ENCODE peak calls at places on chromosomes 16 and 17, in six cellular contexts. V is GM23248, T is fibroblast of mammary gland, K is AG04449, U is astrocyte of the cerebellum, S is heart right ventricle. C is an unnamed sample.
A peak's percentile ranks its signal among the peaks of the same experiment; 100 is the strongest.

GRCh38 chr16:27982184-27982583 is 81.3 kb downstream of the GSG1L start:
- DNase-seq in S (no peak), U (no peak), K (no peak), T (no peak), V (no peak), C (no peak)

GRCh38 chr16:3999479-3999868 is 116.8 kb downstream of the ADCY9 start:
- DNase-seq in U (peak; percentile 41), V (peak; percentile 84), T (peak; percentile 71), K (no peak), S (peak; percentile 63), C (no peak)

GRCh38 chr16:67672739-67673662 is 6.4 kb downstream of the C16orf86 start:
- DNase-seq in S (peak; percentile 66), T (peak; percentile 74), K (peak; percentile 14), V (peak; percentile 87), U (peak; percentile 44), C (no peak)

GRCh38 chr16:50395763-50396710 is 27.2 kb upstream of the BRD7 start:
- DNase-seq in S (no peak), U (no peak), V (no peak), K (no peak), T (no peak), C (no peak)

GRCh38 chr17:43736389-43736788 is 22.2 kb downstream of the SOST start:
- DNase-seq in S (no peak), T (no peak), U (no peak), K (no peak), V (peak; percentile 53), C (no peak)

GRCh38 chr17:29597361-29598172 is 4.6 kb downstream of the ANKRD13B start:
- DNase-seq in T (no peak), V (no peak), U (no peak), K (no peak), S (no peak), C (no peak)

GRCh38 chr17:74176546-74177001 is 26.9 kb upstream of the RPL38 start:
- DNase-seq in U (peak; percentile 34), S (peak; percentile 44), T (peak; percentile 61), K (no peak), V (peak; percentile 78), C (no peak)

GRCh38 chr16:87622756-87623319 is 20.5 kb downstream of the JPH3 start:
- DNase-seq in T (no peak), K (no peak), U (no peak), S (no peak), V (no peak), C (no peak)

GRCh38 chr16:67013823-67014640 is 14.9 kb upstream of the CBFB start:
- DNase-seq in S (peak; percentile 90), T (peak; percentile 47), U (no peak), V (peak; percentile 84), K (no peak), C (peak; percentile 95)

GRCh38 chr16:70252355-70252988 is 732 bp upstream of the EXOSC6 start:
- DNase-seq in V (peak; percentile 52), T (peak; percentile 28), U (no peak), K (no peak), S (no peak), C (no peak)

GRCh38 chr17:74502866-74503265 is 28.4 kb downstream of the CD300LB start:
- DNase-seq in T (peak; percentile 9), K (no peak), U (no peak), S (no peak), V (no peak), C (no peak)

GRCh38 chr16:75591001-75591852 is 25.0 kb downstream of the GABARAPL2 start:
- DNase-seq in U (peak; percentile 53), K (peak; percentile 36), T (peak; percentile 75), S (peak; percentile 45), V (peak; percentile 93), C (no peak)

GRCh38 chr17:47720196-47720595 is 12.8 kb upstream of the TBX21 start:
- DNase-seq in K (no peak), S (no peak), U (no peak), T (no peak), V (no peak), C (no peak)

GRCh38 chr17:43219001-43219400 is 7.3 kb downstream of the TMEM106A start:
- DNase-seq in T (no peak), K (no peak), S (no peak), U (no peak), V (no peak), C (no peak)

GRCh38 chr17:63961355-63962207 is 11.1 kb downstream of the SCN4A start:
- DNase-seq in U (no peak), V (peak; percentile 85), K (no peak), T (peak; percentile 78), S (peak; percentile 74), C (peak; percentile 80)

GRCh38 chr17:34110315-34110714 is 144.8 kb upstream of the CCL2 start:
- DNase-seq in S (no peak), U (no peak), K (no peak), V (no peak), T (no peak), C (no peak)

GRCh38 chr17:245611-246010 is 64.2 kb upstream of the DOC2B start:
- DNase-seq in V (no peak), S (no peak), T (no peak), K (no peak), U (no peak), C (no peak)

GRCh38 chr16:10959161-10959560 is 14.8 kb downstream of the CLEC16A start:
- DNase-seq in U (no peak), S (no peak), T (peak; percentile 56), K (no peak), V (no peak), C (no peak)
- H3K4me3 ChIP-seq in U (no peak overlapping the region), S (no peak overlapping the region), T (no peak overlapping the region), K (no peak overlapping the region), V (no peak overlapping the region), C (no peak overlapping the region)

DNA sequence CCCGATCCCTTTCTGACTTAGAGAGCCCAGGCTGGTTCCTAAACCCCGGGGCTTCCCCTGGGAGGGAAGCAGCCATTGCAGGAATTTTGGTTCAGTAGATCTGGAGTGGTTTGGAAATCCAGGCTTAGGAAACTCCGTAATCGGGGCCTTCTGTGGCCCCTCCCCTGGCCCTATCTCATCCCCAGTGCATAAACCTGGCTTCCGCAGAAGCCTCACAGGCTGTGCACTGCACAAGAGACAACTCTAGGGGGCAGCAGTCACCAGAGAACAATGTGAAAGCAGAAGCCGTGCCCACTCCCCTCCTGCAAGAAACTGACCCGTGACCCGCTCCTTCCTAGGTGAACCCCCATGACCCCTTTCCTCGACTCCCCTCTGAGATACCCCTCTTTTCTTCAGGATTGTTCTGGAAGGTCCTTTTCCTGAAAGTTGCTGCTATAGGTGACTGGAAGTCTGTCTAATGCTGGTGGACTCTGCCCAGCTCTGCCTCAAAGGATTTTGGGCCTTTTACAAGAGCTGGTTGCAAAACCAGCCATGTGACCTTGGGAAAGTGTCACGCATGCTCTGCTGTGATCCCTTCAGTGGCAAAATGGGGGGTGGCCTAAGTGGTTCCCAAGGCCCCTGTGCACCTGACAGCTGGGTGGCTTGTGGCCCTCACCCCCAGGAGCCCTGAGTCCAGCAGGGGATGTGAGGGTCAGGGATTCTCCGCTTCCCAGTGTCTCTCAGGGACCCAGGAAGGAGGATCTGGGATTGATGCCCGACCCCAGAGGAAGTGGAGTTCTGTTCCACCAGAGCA is 14.4 kb downstream of the GUCY2D start:
- DNase-seq in S (no peak), U (no peak), K (no peak), V (peak; percentile 50), T (peak; percentile 46), C (peak; percentile 20)
- H3K4me3 ChIP-seq in S (peak overlapping the region; percentile 57), U (peak overlapping the region; percentile 32), K (no peak overlapping the region), V (peak overlapping the region; percentile 50), T (peak overlapping the region; percentile 31), C (peak overlapping the region; percentile 52)

DNA sequence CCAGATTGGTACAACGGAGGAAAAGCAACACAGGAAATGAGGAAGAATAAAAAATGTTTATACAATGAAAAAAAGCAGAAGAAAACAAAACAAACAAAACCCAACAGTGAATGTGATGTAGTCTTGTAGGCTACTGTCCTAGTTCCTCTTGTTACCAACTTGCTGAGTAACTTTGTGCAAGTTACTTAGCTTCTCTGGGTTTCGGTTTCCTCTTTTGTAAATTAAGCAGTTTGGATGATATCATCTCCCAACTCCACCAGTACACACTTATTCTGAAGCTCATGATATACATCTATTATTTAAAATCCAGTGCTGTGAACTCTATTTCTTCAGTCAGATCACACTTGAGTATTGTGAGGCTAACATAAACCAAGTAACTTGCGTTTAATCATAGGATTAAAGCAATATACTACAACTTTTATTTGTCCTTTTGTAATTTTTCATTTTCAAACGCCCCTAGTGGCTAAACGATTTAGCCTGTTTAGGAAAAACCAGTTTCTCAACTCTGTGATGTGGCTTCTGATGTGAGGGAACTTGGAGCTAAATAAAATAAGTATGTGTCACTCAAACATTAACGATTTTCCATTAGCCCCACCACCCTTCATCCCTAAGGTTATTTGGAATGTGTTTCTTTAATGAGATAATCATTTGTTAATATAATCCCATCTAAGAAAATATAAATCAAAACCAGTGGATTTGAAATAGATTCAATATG is 1.4 kb upstream of the UNK start:
- DNase-seq in T (peak; percentile 75), V (peak; percentile 86), U (no peak), K (no peak), S (no peak), C (no peak)
- H3K4me3 ChIP-seq in T (peak overlapping the region; percentile 29), V (peak overlapping the region; percentile 75), U (no peak overlapping the region), K (no peak overlapping the region), S (peak overlapping the region; percentile 63), C (peak overlapping the region; percentile 26)

DNA sequence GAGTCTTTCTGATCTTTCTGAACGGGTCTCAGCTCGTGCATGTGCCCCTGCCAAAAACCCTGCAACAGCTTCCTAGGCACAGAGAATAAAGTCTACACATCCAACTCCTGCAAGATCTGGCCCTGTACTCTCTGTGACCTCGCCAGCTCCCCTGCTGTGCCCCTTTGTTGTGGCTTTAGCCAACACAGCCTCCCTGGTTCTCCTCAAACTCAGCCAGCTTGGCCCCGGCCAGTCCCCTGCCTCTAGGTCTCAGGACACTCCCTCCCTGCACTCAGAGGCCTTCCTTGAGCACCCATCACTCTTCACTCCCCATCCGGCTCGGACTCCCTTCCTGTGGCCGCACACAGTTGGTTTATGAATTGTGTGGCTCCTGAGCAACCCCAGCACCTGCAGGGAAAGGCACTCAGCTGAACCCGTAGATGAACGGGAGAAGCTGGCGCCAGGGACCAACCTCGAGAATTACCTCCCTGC is 1.4 kb downstream of the CEP131 start:
- DNase-seq in K (no peak), U (peak; percentile 8), V (no peak), S (no peak), T (no peak), C (no peak)
- H3K4me3 ChIP-seq in K (peak overlapping the region; percentile 74), U (peak overlapping the region; percentile 70), V (peak overlapping the region; percentile 80), S (peak overlapping the region; percentile 93), T (peak overlapping the region; percentile 61), C (no peak overlapping the region)

C was measured in upper lobe of left lung.